ENCODE peak calls at places on chromosome 1, in eight cellular contexts. K is SK-N-SH, W is HCT116, F is WTC11, Q is endothelial cell of umbilical vein, A is H1, X is K562, N is GM12878. D is an unnamed sample.

GRCh38 chr1:218823291-218823900 is 350.3 kb upstream of the LYPLAL1 start:
- DNase-seq in A (no peak), F (no peak), Q (no peak), N (no peak), X (no peak), K (no peak), W (peak), D (peak)

GRCh38 chr1:220997791-220998190 is 118.5 kb downstream of the HLX start:
- DNase-seq in F (no peak), K (no peak), Q (no peak), X (no peak), W (no peak), A (no peak), N (no peak), D (no peak)

GRCh38 chr1:41481109-41481775 is 3.2 kb downstream of the EDN2 start:
- DNase-seq in N (no peak), W (no peak), A (no peak), K (no peak), F (no peak), X (no peak), Q (no peak), D (no peak)

GRCh38 chr1:167563579-167564246 is 10.2 kb upstream of the CREG1 start:
- DNase-seq in Q (no peak), F (no peak), N (no peak), X (peak), W (no peak), K (no peak), A (no peak), D (no peak)

GRCh38 chr1:84103197-84103992 is 40.7 kb upstream of the PRKACB start:
- DNase-seq in F (no peak), X (peak), W (peak), K (no peak), Q (peak), A (no peak), N (no peak), D (peak)

GRCh38 chr1:154767315-154768240 is 102.5 kb downstream of the KCNN3 start:
- DNase-seq in K (peak), A (no peak), N (no peak), X (no peak), F (no peak), W (no peak), Q (peak), D (no peak)

GRCh38 chr1:44730741-44731512 is at the start of gene RNU5D-1:
- DNase-seq in K (peak), N (peak), A (peak), Q (peak), F (peak), X (peak), W (peak), D (peak)

GRCh38 chr1:229624906-229625871 is 733 bp downstream of the TAF5L start:
- DNase-seq in K (peak), A (peak), F (peak), X (peak), W (no peak), Q (peak), N (no peak), D (peak)

GRCh38 chr1:9867408-9868243 is 42.4 kb downstream of the CTNNBIP1 start:
- DNase-seq in A (peak), X (peak), Q (peak), K (peak), W (no peak), F (peak), N (peak), D (peak)

GRCh38 chr1:234598974-234599616 is 10.9 kb downstream of the IRF2BP2 start:
- DNase-seq in A (no peak), F (no peak), Q (peak), X (no peak), K (no peak), N (no peak), W (no peak), D (no peak)

GRCh38 chr1:234188454-234188792 is 184.8 kb upstream of the COA6 start:
- DNase-seq in X (peak), K (no peak), N (peak), A (peak), W (peak), F (peak), Q (no peak), D (no peak)

GRCh38 chr1:174982971-174983689 is 16.6 kb upstream of the CACYBP start:
- DNase-seq in K (peak), Q (peak), W (peak), A (no peak), F (no peak), X (peak), N (no peak), D (peak)

GRCh38 chr1:75765697-75766355 is 20.2 kb upstream of the RABGGTB start:
- DNase-seq in Q (peak), N (no peak), A (no peak), K (no peak), W (no peak), X (no peak), F (no peak), D (no peak)

GRCh38 chr1:24216254-24216653 is 29.2 kb upstream of the IFNLR1 start:
- DNase-seq in X (no peak), F (no peak), W (no peak), K (peak), A (no peak), Q (no peak), N (no peak), D (peak)

GRCh38 chr1:235199441-235199840 is 38.4 kb upstream of the RBM34 start:
- DNase-seq in W (no peak), K (peak), N (no peak), F (peak), Q (peak), X (peak), A (no peak), D (peak)

GRCh38 chr1:228379666-228380065 is 27.0 kb downstream of the TRIM11 start:
- DNase-seq in K (no peak), X (no peak), N (no peak), F (no peak), W (no peak), Q (no peak), A (no peak), D (no peak)

GRCh38 chr1:21594495-21594894 is 74.7 kb downstream of the RAP1GAP start:
- DNase-seq in X (no peak), K (no peak), N (no peak), W (no peak), F (no peak), A (no peak), Q (no peak), D (no peak)

GRCh38 chr1:227951624-227952373 is 4.1 kb upstream of the WNT9A start:
- DNase-seq in A (no peak), W (no peak), Q (no peak), N (no peak), X (no peak), K (no peak), F (no peak), D (no peak)

GRCh38 chr1:22291494-22291893 is 148.6 kb upstream of the WNT4 start:
- DNase-seq in Q (no peak), W (no peak), N (no peak), A (peak), K (peak), X (no peak), F (no peak), D (no peak)

GRCh38 chr1:219659682-219660081 is 46.8 kb upstream of the ZC3H11B start:
- DNase-seq in Q (no peak), A (no peak), X (no peak), N (no peak), F (no peak), K (peak), W (no peak), D (peak)

GRCh38 chr1:67850151-67850551 is 16.9 kb upstream of the GNG12 start:
- DNase-seq in K (peak), X (peak), F (no peak), A (no peak), W (peak), N (no peak), Q (peak), D (peak)

GRCh38 chr1:156704930-156705320 is 458 bp downstream of the CRABP2 start:
- DNase-seq in A (peak), K (no peak), F (peak), N (no peak), W (no peak), Q (peak), X (no peak), D (peak)

GRCh38 chr1:228487336-228488106 is at the start of gene RNF187:
- DNase-seq in K (peak), Q (no peak), A (peak), N (no peak), W (no peak), X (peak), F (no peak), D (no peak)

GRCh38 chr1:40078512-40079333 is 18.3 kb downstream of the PPT1 start:
- DNase-seq in W (peak), X (peak), N (no peak), Q (peak), F (peak), K (peak), A (peak), D (peak)

GRCh38 chr1:187634940-187635339 is 806.2 kb downstream of the PLA2G4A start:
- DNase-seq in X (no peak), W (no peak), K (no peak), A (no peak), Q (no peak), F (no peak), N (no peak), D (no peak)

GRCh38 chr1:111980684-111981083 is 8.8 kb downstream of the KCND3 start:
- DNase-seq in N (no peak), F (no peak), X (no peak), K (no peak), A (no peak), W (no peak), Q (no peak), D (no peak)

GRCh38 chr1:29653034-29653810 is 416.9 kb downstream of the PTPRU start:
- DNase-seq in F (no peak), A (peak), K (no peak), W (no peak), Q (no peak), N (no peak), X (peak), D (no peak)

GRCh38 chr1:15937706-15938168 is 38.2 kb downstream of the ZBTB17 start:
- DNase-seq in A (peak), F (peak), W (no peak), X (no peak), K (no peak), N (no peak), Q (peak), D (no peak)

GRCh38 chr1:172496678-172497077 is 36.3 kb upstream of the SUCO start:
- DNase-seq in K (peak), Q (no peak), N (no peak), A (no peak), W (no peak), X (no peak), F (no peak), D (no peak)

GRCh38 chr1:15714438-15715136 is 21.5 kb upstream of the SLC25A34 start:
- DNase-seq in N (no peak), K (no peak), A (no peak), X (no peak), Q (no peak), W (no peak), F (no peak), D (no peak)

GRCh38 chr1:102185260-102185659 is 188.5 kb upstream of the OLFM3 start:
- DNase-seq in X (no peak), A (no peak), K (no peak), F (no peak), Q (no peak), N (no peak), W (no peak), D (no peak)

GRCh38 chr1:227447531-227447990 is 115.8 kb upstream of the ZNF678 start:
- DNase-seq in A (peak), Q (peak), N (no peak), K (peak), W (no peak), F (peak), X (no peak), D (no peak)

GRCh38 chr1:230827081-230827681 is 41.1 kb downstream of the C1orf198 start:
- DNase-seq in K (no peak), W (no peak), Q (no peak), N (no peak), F (no peak), X (no peak), A (peak), D (no peak)

GRCh38 chr1:229928767-229929166 is 138.3 kb upstream of the GALNT2 start:
- DNase-seq in Q (no peak), W (no peak), F (no peak), A (no peak), N (no peak), X (no peak), K (no peak), D (no peak)

GRCh38 chr1:173937062-173937461 is 19.9 kb upstream of the SERPINC1 start:
- DNase-seq in X (no peak), K (no peak), W (no peak), N (no peak), F (no peak), A (no peak), Q (no peak), D (no peak)

GRCh38 chr1:109498161-109498801 is 4.4 kb downstream of the CYB561D1 start:
- DNase-seq in W (no peak), Q (peak), A (peak), N (no peak), F (peak), X (peak), K (peak), D (peak)

GRCh38 chr1:184483101-184483813 is 96.4 kb downstream of the C1orf21 start:
- DNase-seq in N (no peak), W (no peak), K (no peak), Q (peak), F (no peak), A (no peak), X (no peak), D (no peak)

GRCh38 chr1:54163051-54163450 is 10.3 kb upstream of the CDCP2 start:
- DNase-seq in F (no peak), W (no peak), Q (no peak), A (no peak), K (no peak), X (peak), N (no peak), D (no peak)

GRCh38 chr1:12276225-12276624 is 46.4 kb downstream of the VPS13D start:
- DNase-seq in A (peak), X (peak), W (no peak), K (peak), F (peak), N (no peak), Q (peak), D (peak)
- TF ChIP-seq CTCF in A (peak), X (peak), W (no peak), K (no peak), F (peak), N (peak), Q (peak), D (peak)

GRCh38 chr1:241592273-241592958 is 47.8 kb downstream of the CHML start:
- DNase-seq in A (no peak), Q (no peak), F (no peak), W (peak), X (no peak), K (no peak), N (peak), D (no peak)
- TF ChIP-seq MAX in A (no peak), Q (no peak), F (no peak), W (no peak), X (no peak), K (no peak), N (no peak), D (peak)

GRCh38 chr1:225441314-225442119 is 13.7 kb upstream of the LBR start:
- DNase-seq in W (no peak), Q (no peak), N (no peak), X (no peak), A (no peak), F (no peak), K (no peak), D (peak)
- TF ChIP-seq CTCF in W (no peak), Q (peak), N (peak), X (peak), A (peak), F (no peak), K (peak), D (peak)

GRCh38 chr1:78073441-78073840 is 27.7 kb downstream of the GIPC2 start:
- DNase-seq in K (no peak), X (no peak), A (no peak), F (no peak), Q (peak), W (no peak), N (no peak), D (no peak)
- TF ChIP-seq MAX in K (no peak), X (no peak), A (no peak), F (no peak), Q (no peak), W (no peak), N (no peak), D (no peak)